ENCODE peak calls at places on chromosomes 6 and 20, in four cellular contexts. T is PC-3, Q is OCI-LY7, O is GM23338. C is an unnamed sample.

GRCh38 chr6:39327516-39327915 is 5.0 kb upstream of the KCNK16 start:
- DNase-seq in T (no peak), Q (no peak), O (no peak), C (no peak)

GRCh38 chr6:52611833-52612232 is 35.0 kb upstream of the TRAM2 start:
- DNase-seq in T (peak; percentile 7), Q (no peak), O (no peak), C (no peak)

GRCh38 chr6:3340891-3341290 is 82.1 kb downstream of the PSMG4 start:
- DNase-seq in T (no peak), Q (no peak), O (peak; percentile 46), C (no peak)

GRCh38 chr6:136897071-136897470 is 25.0 kb upstream of the SLC35D3 start:
- DNase-seq in T (no peak), Q (no peak), O (no peak), C (no peak)

GRCh38 chr20:20933559-20933958 is 172.6 kb downstream of the LINC00237 start:
- DNase-seq in T (no peak), Q (no peak), O (no peak), C (no peak)

GRCh38 chr20:56989516-56989915 is 276.9 kb downstream of the BMP7 start:
- DNase-seq in T (peak; percentile 70), Q (no peak), O (no peak), C (no peak)

GRCh38 chr20:49482621-49483017 is at the start of gene KCNB1:
- DNase-seq in T (peak; percentile 52), Q (peak; percentile 19), O (peak; percentile 94), C (peak; percentile 93)

GRCh38 chr20:6471110-6471647 is 296.3 kb upstream of the BMP2 start:
- DNase-seq in T (no peak), Q (no peak), O (no peak), C (no peak)

GRCh38 chr6:16140607-16141006 is 11.7 kb downstream of the MYLIP start:
- DNase-seq in T (no peak), Q (no peak), O (no peak), C (no peak)

GRCh38 chr6:42742116-42742894 is 3.6 kb downstream of the TBCC start:
- DNase-seq in T (peak; percentile 44), Q (peak; percentile 93), O (no peak), C (no peak)

GRCh38 chr6:161439093-161439492 is 165.2 kb upstream of the AGPAT4 start:
- DNase-seq in T (peak; percentile 60), Q (no peak), O (no peak), C (no peak)

GRCh38 chr20:45318386-45318939 is 10.4 kb upstream of the MATN4 start:
- DNase-seq in T (no peak), Q (no peak), O (no peak), C (no peak)

GRCh38 chr6:111981441-111981840 is 72.5 kb upstream of the CCN6 start:
- DNase-seq in T (no peak), Q (no peak), O (no peak), C (no peak)

GRCh38 chr20:3092611-3093379 is 8.3 kb upstream of the AVP start:
- DNase-seq in T (no peak), Q (no peak), O (peak; percentile 68), C (no peak)

GRCh38 chr20:15100506-15101160 is 763.2 kb upstream of the FLRT3 start:
- DNase-seq in T (no peak), Q (no peak), O (no peak), C (no peak)

GRCh38 chr20:58546312-58546711 is 31.1 kb upstream of the APCDD1L start:
- DNase-seq in T (no peak), Q (no peak), O (no peak), C (no peak)

GRCh38 chr6:89597988-89598387 is 40.6 kb downstream of the LYRM2 start:
- DNase-seq in T (peak; percentile 75), Q (peak; percentile 48), O (peak; percentile 54), C (peak; percentile 76)

GRCh38 chr20:14142964-14143627 is 147.8 kb downstream of the MACROD2 start:
- DNase-seq in T (no peak), Q (no peak), O (no peak), C (peak; percentile 46)

GRCh38 chr6:158799051-158799792 is 19.9 kb downstream of the EZR start:
- DNase-seq in T (peak; percentile 58), Q (peak; percentile 44), O (no peak), C (peak; percentile 61)

GRCh38 chr20:58515240-58516212 is at the start of gene APCDD1L:
- DNase-seq in T (peak; percentile 89), Q (no peak), O (peak; percentile 78), C (no peak)

GRCh38 chr6:15408008-15408407 is 162.1 kb downstream of the JARID2 start:
- DNase-seq in T (no peak), Q (no peak), O (no peak), C (no peak)

GRCh38 chr20:2673453-2673852 is 9.4 kb upstream of the IDH3B start:
- DNase-seq in T (no peak), Q (no peak), O (no peak), C (no peak)

GRCh38 chr20:58839991-58840747 is 10.5 kb downstream of the GNAS-AS1 start:
- DNase-seq in T (no peak), Q (no peak), O (peak; percentile 57), C (no peak)

GRCh38 chr20:10502098-10502526 is 67.0 kb downstream of the SLX4IP start:
- DNase-seq in T (no peak), Q (no peak), O (no peak), C (no peak)

GRCh38 chr20:17655865-17656489 is 26.1 kb downstream of the RRBP1 start:
- DNase-seq in T (peak; percentile 73), Q (no peak), O (peak; percentile 70), C (no peak)

GRCh38 chr20:44993343-44993742 is 27.0 kb downstream of the STK4 start:
- DNase-seq in T (peak; percentile 62), Q (no peak), O (no peak), C (no peak)

GRCh38 chr6:81819767-81820166 is 67.3 kb upstream of the TENT5A start:
- DNase-seq in T (no peak), Q (no peak), O (no peak), C (no peak)

GRCh38 chr20:17605131-17605660 is 35.3 kb downstream of the DSTN start:
- DNase-seq in T (peak; percentile 75), Q (no peak), O (no peak), C (no peak)

GRCh38 chr20:37407117-37407566 is 61.2 kb downstream of the SRC start:
- DNase-seq in T (peak; percentile 38), Q (no peak), O (no peak), C (no peak)

GRCh38 chr6:18265787-18266523 is 1.6 kb upstream of the DEK start:
- DNase-seq in T (no peak), Q (peak; percentile 39), O (no peak), C (no peak)

GRCh38 chr6:158040804-158041347 is 59.2 kb downstream of the SYNJ2 start:
- DNase-seq in T (no peak), Q (no peak), O (no peak), C (peak; percentile 5)

GRCh38 chr6:149041953-149042352 is 275.6 kb upstream of the TAB2 start:
- DNase-seq in T (no peak), Q (no peak), O (no peak), C (no peak)

GRCh38 chr6:6494677-6495076 is 93.8 kb upstream of the LY86 start:
- DNase-seq in T (peak; percentile 54), Q (peak; percentile 85), O (peak; percentile 89), C (peak; percentile 57)

GRCh38 chr6:110589865-110590513 is 113.6 kb upstream of the SLC22A16 start:
- DNase-seq in T (no peak), Q (no peak), O (no peak), C (no peak)

GRCh38 chr6:2909718-2910117 is 6.6 kb upstream of the SERPINB9 start:
- DNase-seq in T (no peak), Q (no peak), O (no peak), C (no peak)

GRCh38 chr6:150925655-150925928 is 60.1 kb downstream of the MTHFD1L start:
- DNase-seq in T (no peak), Q (no peak), O (no peak), C (no peak)

DNA sequence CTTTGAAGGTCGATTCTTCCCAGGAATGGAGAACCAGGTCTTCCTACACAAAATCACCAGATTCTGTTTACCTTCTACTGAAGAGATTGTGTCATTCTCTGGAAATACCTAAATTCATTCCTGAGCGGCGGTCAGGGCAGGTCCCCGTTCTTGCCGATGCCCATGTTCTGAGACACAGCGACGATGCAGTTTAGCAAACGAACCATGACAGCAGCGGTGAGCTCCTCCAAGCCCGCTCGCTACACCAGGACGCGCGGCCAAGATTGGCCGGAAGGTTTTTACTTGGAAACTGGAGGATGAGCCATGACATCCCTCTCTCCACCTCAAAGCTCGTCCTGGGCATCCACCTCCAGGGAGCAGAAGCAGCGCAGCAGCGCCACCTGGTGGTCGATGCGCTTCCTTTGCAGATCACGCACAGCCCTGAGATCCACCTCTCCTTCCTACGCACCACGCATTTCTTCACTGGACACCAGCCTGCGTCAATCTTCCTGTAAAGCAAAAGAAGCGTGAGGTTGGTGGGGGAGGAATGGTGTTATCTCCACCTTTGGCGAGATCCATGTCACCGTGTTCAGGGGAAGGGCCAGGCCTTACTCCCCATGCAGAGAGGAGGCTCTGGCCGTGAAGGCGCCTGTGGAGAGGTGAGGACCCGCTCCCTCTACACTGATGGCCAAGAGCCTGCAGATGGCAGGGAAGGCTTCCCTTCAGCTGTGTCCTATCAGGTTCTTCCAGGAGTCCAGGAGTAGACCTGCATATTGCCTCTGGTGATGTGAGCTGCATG is 9.9 kb upstream of the HLA-B start:
- DNase-seq in T (peak; percentile 96), Q (peak; percentile 88), O (peak; percentile 97), C (peak; percentile 95)
- TF ChIP-seq EZH2phosphoT487 in T (no peak), Q (no peak), O (no peak), C (no peak)

DNA sequence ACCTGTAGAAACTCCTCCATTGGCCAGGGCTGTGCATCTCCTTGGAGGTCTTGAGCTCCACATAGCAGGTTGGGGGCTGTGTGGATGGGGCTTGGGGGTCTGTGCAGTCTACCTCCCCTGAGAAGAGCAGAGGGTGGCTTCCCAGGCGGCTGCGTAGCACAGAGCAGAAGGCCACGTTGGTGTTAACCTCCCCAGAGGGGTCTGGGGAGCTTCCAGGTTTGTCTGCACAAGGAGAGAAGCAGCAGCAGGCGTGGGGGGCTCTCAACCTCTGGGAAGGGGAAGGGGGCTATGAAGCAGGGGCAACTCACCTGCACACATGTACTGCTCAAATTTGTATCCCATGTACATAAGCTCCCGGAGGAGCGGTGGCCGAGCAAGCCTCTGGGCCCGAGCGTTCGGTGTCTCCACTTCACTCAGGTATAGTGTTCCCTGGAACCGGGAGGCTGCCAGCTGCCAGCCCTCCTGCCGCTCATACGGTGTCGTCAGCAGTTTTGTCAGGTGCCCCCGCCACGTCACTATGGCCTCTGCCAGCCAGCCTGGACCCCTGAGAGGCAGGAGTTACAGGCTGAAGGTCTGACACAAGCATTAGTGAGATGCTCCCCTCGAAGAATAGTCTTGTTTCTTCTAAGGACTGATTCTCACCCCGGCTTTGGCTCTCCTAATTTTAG is 1.2 kb downstream of the DXO start:
- DNase-seq in T (peak; percentile 41), Q (no peak), O (no peak), C (no peak)
- TF ChIP-seq EZH2phosphoT487 in T (no peak), Q (no peak), O (no peak), C (no peak)

GRCh38 chr20:9293145-9293544 is 221.2 kb upstream of the LAMP5 start:
- DNase-seq in T (no peak), Q (no peak), O (no peak), C (no peak)

GRCh38 chr20:9298906-9299305 is 215.5 kb upstream of the LAMP5 start:
- DNase-seq in T (peak; percentile 29), Q (no peak), O (no peak), C (no peak)

GRCh38 chr20:9290331-9290730 is 221.4 kb downstream of the PLCB4 start:
- DNase-seq in T (no peak), Q (no peak), O (no peak), C (no peak)

GRCh38 chr20:9300080-9300479 is 214.3 kb upstream of the LAMP5 start:
- DNase-seq in T (no peak), Q (no peak), O (no peak), C (no peak)

GRCh38 chr20:9294081-9294480 is 220.3 kb upstream of the LAMP5 start:
- DNase-seq in T (peak; percentile 87), Q (no peak), O (no peak), C (peak; percentile 13)
- TF ChIP-seq EZH2phosphoT487 in T (no peak), Q (no peak), O (no peak), C (no peak)

GRCh38 chr6:79614326-79615285 is 16.5 kb upstream of the SH3BGRL2 start:
- DNase-seq in T (no peak), Q (no peak), O (no peak), C (no peak)
- TF ChIP-seq EZH2phosphoT487 in T (no peak), Q (no peak), O (no peak), C (no peak)

C was measured in hepatocyte.